ENCODE peak calls at places on chromosomes 7 and 10, in seven cellular contexts. One of them, this sample, is unnamed.

GRCh38 chr10:103262229-103262628 is 14.7 kb upstream of the INA start:
- DNase-seq in pancreas: no peak
- DNase-seq in NT2/D1: no peak
- DNase-seq in tibial nerve: no peak
- DNase-seq in trophoblast cell: no peak
- DNase-seq in left lung: no peak
- DNase-seq in SK-N-SH: no peak
- DNase-seq in this sample: no peak

GRCh38 chr7:99782012-99782953 is 1.7 kb downstream of the CYP3A4 start:
- DNase-seq in pancreas: no peak
- DNase-seq in NT2/D1: no peak
- DNase-seq in tibial nerve: no peak
- DNase-seq in trophoblast cell: peak; percentile 87
- DNase-seq in left lung: no peak
- DNase-seq in SK-N-SH: no peak
- DNase-seq in this sample: no peak

GRCh38 chr7:10940748-10941358 is 32.8 kb upstream of the PHF14 start:
- DNase-seq in pancreas: no peak
- DNase-seq in NT2/D1: no peak
- DNase-seq in tibial nerve: no peak
- DNase-seq in trophoblast cell: peak; percentile 36
- DNase-seq in left lung: no peak
- DNase-seq in SK-N-SH: peak; percentile 48
- DNase-seq in this sample: no peak

GRCh38 chr7:85773116-85773783 is 586.4 kb upstream of the SEMA3D start:
- DNase-seq in pancreas: no peak
- DNase-seq in NT2/D1: no peak
- DNase-seq in tibial nerve: no peak
- DNase-seq in trophoblast cell: peak; percentile 26
- DNase-seq in left lung: no peak
- DNase-seq in SK-N-SH: no peak
- DNase-seq in this sample: no peak

GRCh38 chr7:105876964-105877601 is 684 bp upstream of the ATXN7L1 start:
- DNase-seq in pancreas: peak; percentile 69
- DNase-seq in NT2/D1: peak; percentile 47
- DNase-seq in tibial nerve: no peak
- DNase-seq in trophoblast cell: peak; percentile 73
- DNase-seq in left lung: peak; percentile 80
- DNase-seq in SK-N-SH: peak; percentile 71
- DNase-seq in this sample: no peak

GRCh38 chr7:131633342-131633843 is 77.0 kb upstream of the PODXL start:
- DNase-seq in pancreas: no peak
- DNase-seq in NT2/D1: no peak
- DNase-seq in tibial nerve: no peak
- DNase-seq in trophoblast cell: no peak
- DNase-seq in left lung: no peak
- DNase-seq in SK-N-SH: no peak
- DNase-seq in this sample: no peak

GRCh38 chr7:921581-922333 is 32.7 kb downstream of the ADAP1 start:
- DNase-seq in pancreas: peak; percentile 49
- DNase-seq in NT2/D1: no peak
- DNase-seq in tibial nerve: peak; percentile 8
- DNase-seq in trophoblast cell: no peak
- DNase-seq in left lung: peak; percentile 64
- DNase-seq in SK-N-SH: no peak
- DNase-seq in this sample: peak; percentile 52

GRCh38 chr10:11757452-11757819 is 15.3 kb downstream of the ECHDC3 start:
- DNase-seq in pancreas: no peak
- DNase-seq in NT2/D1: no peak
- DNase-seq in tibial nerve: no peak
- DNase-seq in trophoblast cell: peak; percentile 5
- DNase-seq in left lung: no peak
- DNase-seq in SK-N-SH: peak; percentile 33
- DNase-seq in this sample: no peak

GRCh38 chr10:35574924-35575352 is 30.2 kb upstream of the GJD4 start:
- DNase-seq in pancreas: no peak
- DNase-seq in NT2/D1: no peak
- DNase-seq in tibial nerve: no peak
- DNase-seq in trophoblast cell: no peak
- DNase-seq in left lung: no peak
- DNase-seq in SK-N-SH: no peak
- DNase-seq in this sample: no peak

GRCh38 chr7:26649388-26649787 is 215.0 kb downstream of the SKAP2 start:
- DNase-seq in pancreas: no peak
- DNase-seq in NT2/D1: no peak
- DNase-seq in tibial nerve: no peak
- DNase-seq in trophoblast cell: peak; percentile 67
- DNase-seq in left lung: no peak
- DNase-seq in SK-N-SH: no peak
- DNase-seq in this sample: no peak

GRCh38 chr7:45644237-45644636 is 70.1 kb downstream of the ADCY1 start:
- DNase-seq in pancreas: peak; percentile 21
- DNase-seq in NT2/D1: no peak
- DNase-seq in tibial nerve: no peak
- DNase-seq in trophoblast cell: no peak
- DNase-seq in left lung: no peak
- DNase-seq in SK-N-SH: no peak
- DNase-seq in this sample: no peak

GRCh38 chr10:78805176-78805575 is 263.6 kb upstream of the ZMIZ1 start:
- DNase-seq in pancreas: no peak
- DNase-seq in NT2/D1: no peak
- DNase-seq in tibial nerve: peak; percentile 38
- DNase-seq in trophoblast cell: no peak
- DNase-seq in left lung: no peak
- DNase-seq in SK-N-SH: peak; percentile 84
- DNase-seq in this sample: no peak

GRCh38 chr7:108004220-108005142 is 1.5 kb upstream of the LAMB1 start:
- DNase-seq in pancreas: no peak
- DNase-seq in NT2/D1: no peak
- DNase-seq in tibial nerve: no peak
- DNase-seq in trophoblast cell: peak; percentile 60
- DNase-seq in left lung: no peak
- DNase-seq in SK-N-SH: no peak
- DNase-seq in this sample: no peak

GRCh38 chr10:102752934-102753664 is 9.4 kb downstream of the WBP1L start:
- DNase-seq in pancreas: no peak
- DNase-seq in NT2/D1: no peak
- DNase-seq in tibial nerve: no peak
- DNase-seq in trophoblast cell: peak; percentile 59
- DNase-seq in left lung: no peak
- DNase-seq in SK-N-SH: peak; percentile 49
- DNase-seq in this sample: no peak

GRCh38 chr10:123146013-123146891 is 1.7 kb upstream of the HMX2 start:
- DNase-seq in pancreas: no peak
- DNase-seq in NT2/D1: no peak
- DNase-seq in tibial nerve: no peak
- DNase-seq in trophoblast cell: no peak
- DNase-seq in left lung: no peak
- DNase-seq in SK-N-SH: peak; percentile 41
- DNase-seq in this sample: no peak

GRCh38 chr10:111085690-111086353 is 9.0 kb downstream of the ADRA2A start:
- DNase-seq in pancreas: no peak
- DNase-seq in NT2/D1: no peak
- DNase-seq in tibial nerve: no peak
- DNase-seq in trophoblast cell: no peak
- DNase-seq in left lung: no peak
- DNase-seq in SK-N-SH: no peak
- DNase-seq in this sample: no peak

GRCh38 chr10:52729259-52730104 is 43.1 kb downstream of the MBL2 start:
- DNase-seq in pancreas: no peak
- DNase-seq in NT2/D1: no peak
- DNase-seq in tibial nerve: no peak
- DNase-seq in trophoblast cell: peak; percentile 65
- DNase-seq in left lung: no peak
- DNase-seq in SK-N-SH: peak; percentile 56
- DNase-seq in this sample: no peak

GRCh38 chr7:39413866-39414668 is 152.1 kb upstream of the YAE1 start:
- DNase-seq in pancreas: peak; percentile 72
- DNase-seq in NT2/D1: peak; percentile 80
- DNase-seq in tibial nerve: no peak
- DNase-seq in trophoblast cell: peak; percentile 51
- DNase-seq in left lung: peak; percentile 87
- DNase-seq in SK-N-SH: peak; percentile 77
- DNase-seq in this sample: no peak

GRCh38 chr7:42931447-42931833 is 534 bp downstream of the PSMA2 start:
- DNase-seq in pancreas: no peak
- DNase-seq in NT2/D1: no peak
- DNase-seq in tibial nerve: no peak
- DNase-seq in trophoblast cell: peak; percentile 22
- DNase-seq in left lung: no peak
- DNase-seq in SK-N-SH: no peak
- DNase-seq in this sample: no peak

GRCh38 chr10:7277874-7278273 is 133.0 kb downstream of the SFMBT2 start:
- DNase-seq in pancreas: no peak
- DNase-seq in NT2/D1: no peak
- DNase-seq in tibial nerve: no peak
- DNase-seq in trophoblast cell: no peak
- DNase-seq in left lung: no peak
- DNase-seq in SK-N-SH: no peak
- DNase-seq in this sample: no peak

GRCh38 chr10:7274293-7274692 is 136.5 kb downstream of the SFMBT2 start:
- DNase-seq in pancreas: no peak
- DNase-seq in NT2/D1: no peak
- DNase-seq in tibial nerve: no peak
- DNase-seq in trophoblast cell: no peak
- DNase-seq in left lung: no peak
- DNase-seq in SK-N-SH: no peak
- DNase-seq in this sample: no peak

GRCh38 chr10:7272008-7272407 is 138.8 kb downstream of the SFMBT2 start:
- DNase-seq in pancreas: no peak
- DNase-seq in NT2/D1: no peak
- DNase-seq in tibial nerve: no peak
- DNase-seq in trophoblast cell: no peak
- DNase-seq in left lung: no peak
- DNase-seq in SK-N-SH: no peak
- DNase-seq in this sample: no peak

GRCh38 chr10:7279303-7279702 is 131.5 kb downstream of the SFMBT2 start:
- DNase-seq in pancreas: no peak
- DNase-seq in NT2/D1: no peak
- DNase-seq in tibial nerve: no peak
- DNase-seq in trophoblast cell: no peak
- DNase-seq in left lung: no peak
- DNase-seq in SK-N-SH: no peak
- DNase-seq in this sample: no peak

GRCh38 chr10:7275761-7276440 is 134.9 kb downstream of the SFMBT2 start:
- DNase-seq in pancreas: no peak
- DNase-seq in NT2/D1: no peak
- DNase-seq in tibial nerve: no peak
- DNase-seq in trophoblast cell: no peak
- DNase-seq in left lung: no peak
- DNase-seq in SK-N-SH: no peak
- DNase-seq in this sample: no peak
- H3K4me1 ChIP-seq in pancreas: no peaks in the 10 kb centered on the region
- H3K4me1 ChIP-seq in NT2/D1: no peaks in the 10 kb centered on the region
- H3K4me1 ChIP-seq in tibial nerve: no peaks in the 10 kb centered on the region
- H3K4me1 ChIP-seq in trophoblast cell: no peaks in the 10 kb centered on the region
- H3K4me1 ChIP-seq in left lung: no peaks in the 10 kb centered on the region
- H3K4me1 ChIP-seq in SK-N-SH: peaks cover 16% of the 10 kb centered on the region
- H3K4me1 ChIP-seq in this sample: peaks cover 23% of the 10 kb centered on the region

DNA sequence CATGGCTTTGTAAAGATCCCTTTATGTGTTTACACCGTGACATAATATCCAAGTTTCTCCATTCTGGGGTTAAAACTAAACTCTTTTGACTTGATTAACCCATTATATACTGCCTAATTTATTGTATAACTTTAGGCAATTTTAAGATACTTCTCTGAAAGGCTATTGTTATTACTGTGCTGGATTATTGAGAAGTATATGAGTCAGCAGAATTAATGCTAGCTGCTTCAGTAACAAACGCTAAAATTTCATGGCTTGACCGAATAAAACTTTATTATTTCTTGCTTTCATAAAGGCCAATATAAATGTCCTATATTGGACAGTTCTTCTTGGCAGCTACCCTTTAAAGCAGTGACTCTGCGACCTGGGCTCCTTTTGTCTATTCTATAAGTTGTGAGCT is 853.9 kb downstream of the SORCS3 start:
- DNase-seq in pancreas: no peak
- DNase-seq in NT2/D1: no peak
- DNase-seq in tibial nerve: no peak
- DNase-seq in trophoblast cell: no peak
- DNase-seq in left lung: no peak
- DNase-seq in SK-N-SH: no peak
- DNase-seq in this sample: no peak
- H3K9me3 ChIP-seq in pancreas: no peaks in the 10 kb centered on the region
- H3K9me3 ChIP-seq in NT2/D1: no peaks in the 10 kb centered on the region
- H3K9me3 ChIP-seq in tibial nerve: no peaks in the 10 kb centered on the region
- H3K9me3 ChIP-seq in trophoblast cell: no peaks in the 10 kb centered on the region
- H3K9me3 ChIP-seq in left lung: no peaks in the 10 kb centered on the region
- H3K9me3 ChIP-seq in SK-N-SH: no peaks in the 10 kb centered on the region
- H3K9me3 ChIP-seq in this sample: no peaks in the 10 kb centered on the region

DNA sequence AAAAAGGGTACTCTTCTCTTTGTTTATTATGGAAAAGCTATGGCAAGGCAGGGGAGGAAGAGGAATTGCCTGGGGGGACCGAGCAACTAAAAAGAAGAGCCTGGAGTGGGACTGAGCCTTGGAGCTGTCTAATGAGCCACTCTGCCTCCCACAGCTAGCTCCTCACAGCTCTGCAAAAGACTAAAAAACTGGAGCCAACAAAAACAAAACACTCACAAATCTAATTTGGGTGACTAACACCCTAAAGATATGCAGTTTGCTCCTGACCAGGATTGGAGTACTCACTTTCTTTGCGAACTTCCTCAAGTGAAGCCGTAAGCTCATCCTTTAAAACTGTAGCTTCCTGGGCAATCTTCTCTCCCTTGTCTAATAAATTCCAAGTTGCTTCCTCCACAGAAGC is 89.4 kb downstream of the CTNNA3 start:
- DNase-seq in pancreas: no peak
- DNase-seq in NT2/D1: peak; percentile 30
- DNase-seq in tibial nerve: no peak
- DNase-seq in trophoblast cell: no peak
- DNase-seq in left lung: no peak
- DNase-seq in SK-N-SH: no peak
- DNase-seq in this sample: no peak
- H3K4me3 ChIP-seq in pancreas: no peak overlapping the region
- H3K4me3 ChIP-seq in NT2/D1: no peak overlapping the region
- H3K4me3 ChIP-seq in tibial nerve: no peak overlapping the region
- H3K4me3 ChIP-seq in trophoblast cell: no peak overlapping the region
- H3K4me3 ChIP-seq in left lung: no peak overlapping the region
- H3K4me3 ChIP-seq in SK-N-SH: peak overlapping the region; percentile 7
- H3K4me3 ChIP-seq in this sample: no peak overlapping the region

GRCh38 chr10:59892697-59893096 is 13.7 kb downstream of the CCDC6 start:
- DNase-seq in pancreas: no peak
- DNase-seq in NT2/D1: no peak
- DNase-seq in tibial nerve: no peak
- DNase-seq in trophoblast cell: no peak
- DNase-seq in left lung: no peak
- DNase-seq in SK-N-SH: no peak
- DNase-seq in this sample: no peak

GRCh38 chr10:59898125-59898835 is 8.1 kb downstream of the CCDC6 start:
- DNase-seq in pancreas: no peak
- DNase-seq in NT2/D1: no peak
- DNase-seq in tibial nerve: no peak
- DNase-seq in trophoblast cell: no peak
- DNase-seq in left lung: no peak
- DNase-seq in SK-N-SH: no peak
- DNase-seq in this sample: no peak

GRCh38 chr10:59895629-59896116 is 10.7 kb downstream of the CCDC6 start:
- DNase-seq in pancreas: no peak
- DNase-seq in NT2/D1: no peak
- DNase-seq in tibial nerve: no peak
- DNase-seq in trophoblast cell: peak; percentile 22
- DNase-seq in left lung: no peak
- DNase-seq in SK-N-SH: peak; percentile 20
- DNase-seq in this sample: no peak

GRCh38 chr10:59894114-59894513 is 12.2 kb downstream of the CCDC6 start:
- DNase-seq in pancreas: peak; percentile 61
- DNase-seq in NT2/D1: no peak
- DNase-seq in tibial nerve: no peak
- DNase-seq in trophoblast cell: no peak
- DNase-seq in left lung: peak; percentile 72
- DNase-seq in SK-N-SH: no peak
- DNase-seq in this sample: no peak

GRCh38 chr10:59896186-59896585 is 10.2 kb downstream of the CCDC6 start:
- DNase-seq in pancreas: no peak
- DNase-seq in NT2/D1: no peak
- DNase-seq in tibial nerve: no peak
- DNase-seq in trophoblast cell: no peak
- DNase-seq in left lung: no peak
- DNase-seq in SK-N-SH: peak; percentile 61
- DNase-seq in this sample: no peak
- H3K4me1 ChIP-seq in pancreas: peaks cover 55% of the 10 kb centered on the region
- H3K4me1 ChIP-seq in NT2/D1: no peaks in the 10 kb centered on the region
- H3K4me1 ChIP-seq in tibial nerve: no peaks in the 10 kb centered on the region
- H3K4me1 ChIP-seq in trophoblast cell: peaks cover 24% of the 10 kb centered on the region
- H3K4me1 ChIP-seq in left lung: peaks cover 33% of the 10 kb centered on the region
- H3K4me1 ChIP-seq in SK-N-SH: peaks cover 17% of the 10 kb centered on the region
- H3K4me1 ChIP-seq in this sample: peaks cover 14% of the 10 kb centered on the region